ENCODE peak calls at places on chromosomes 5 and 9, in eight cellular contexts. One of them, this sample, is unnamed. For H3K36me3, the result is how much of the 10 kb centered on the place peaks cover.

GRCh38 chr9:10026585-10026984 is 586.2 kb downstream of the PTPRD start:
- DNase-seq in breast epithelium: no peak
- DNase-seq in HCT116: no peak
- DNase-seq in H1: no peak
- DNase-seq in endothelial cell of umbilical vein: no peak
- DNase-seq in GM23338: no peak
- DNase-seq in sigmoid colon: no peak
- DNase-seq in Panc1: no peak
- DNase-seq in this sample: no peak

GRCh38 chr9:114880276-114880891 is 50.0 kb downstream of the TNFSF8 start:
- DNase-seq in breast epithelium: no peak
- DNase-seq in HCT116: no peak
- DNase-seq in H1: no peak
- DNase-seq in endothelial cell of umbilical vein: peak
- DNase-seq in GM23338: no peak
- DNase-seq in sigmoid colon: no peak
- DNase-seq in Panc1: no peak
- DNase-seq in this sample: no peak

GRCh38 chr5:149959406-149960236 is 937 bp upstream of the SLC26A2 start:
- DNase-seq in breast epithelium: no peak
- DNase-seq in HCT116: peak
- DNase-seq in H1: no peak
- DNase-seq in endothelial cell of umbilical vein: peak
- DNase-seq in GM23338: peak
- DNase-seq in sigmoid colon: no peak
- DNase-seq in Panc1: peak
- DNase-seq in this sample: no peak

GRCh38 chr9:93673844-93674334 is 97.5 kb downstream of the PHF2 start:
- DNase-seq in breast epithelium: peak
- DNase-seq in HCT116: no peak
- DNase-seq in H1: no peak
- DNase-seq in endothelial cell of umbilical vein: no peak
- DNase-seq in GM23338: no peak
- DNase-seq in sigmoid colon: peak
- DNase-seq in Panc1: no peak
- DNase-seq in this sample: no peak

GRCh38 chr5:122111513-122111912 is 17.8 kb upstream of the ZNF474 start:
- DNase-seq in breast epithelium: no peak
- DNase-seq in HCT116: no peak
- DNase-seq in H1: no peak
- DNase-seq in endothelial cell of umbilical vein: no peak
- DNase-seq in GM23338: no peak
- DNase-seq in sigmoid colon: no peak
- DNase-seq in Panc1: no peak
- DNase-seq in this sample: no peak

GRCh38 chr9:127165096-127165495 is 42.7 kb upstream of the ANGPTL2 start:
- DNase-seq in breast epithelium: no peak
- DNase-seq in HCT116: no peak
- DNase-seq in H1: no peak
- DNase-seq in endothelial cell of umbilical vein: no peak
- DNase-seq in GM23338: no peak
- DNase-seq in sigmoid colon: peak
- DNase-seq in Panc1: no peak
- DNase-seq in this sample: peak

GRCh38 chr9:20623021-20623747 is 885 bp upstream of the MLLT3 start:
- DNase-seq in breast epithelium: no peak
- DNase-seq in HCT116: no peak
- DNase-seq in H1: no peak
- DNase-seq in endothelial cell of umbilical vein: peak
- DNase-seq in GM23338: peak
- DNase-seq in sigmoid colon: peak
- DNase-seq in Panc1: no peak
- DNase-seq in this sample: no peak

GRCh38 chr5:156597276-156597675 is 252.8 kb upstream of the PPP1R2B start:
- DNase-seq in breast epithelium: no peak
- DNase-seq in HCT116: no peak
- DNase-seq in H1: no peak
- DNase-seq in endothelial cell of umbilical vein: no peak
- DNase-seq in GM23338: no peak
- DNase-seq in sigmoid colon: no peak
- DNase-seq in Panc1: no peak
- DNase-seq in this sample: no peak

GRCh38 chr9:99101271-99101670 is 3.6 kb upstream of the TGFBR1 start:
- DNase-seq in breast epithelium: no peak
- DNase-seq in HCT116: no peak
- DNase-seq in H1: no peak
- DNase-seq in endothelial cell of umbilical vein: no peak
- DNase-seq in GM23338: no peak
- DNase-seq in sigmoid colon: no peak
- DNase-seq in Panc1: no peak
- DNase-seq in this sample: no peak

GRCh38 chr5:9653811-9654210 is 23.7 kb upstream of the TAS2R1 start:
- DNase-seq in breast epithelium: no peak
- DNase-seq in HCT116: no peak
- DNase-seq in H1: no peak
- DNase-seq in endothelial cell of umbilical vein: no peak
- DNase-seq in GM23338: no peak
- DNase-seq in sigmoid colon: no peak
- DNase-seq in Panc1: no peak
- DNase-seq in this sample: no peak

GRCh38 chr9:80873861-80874260 is 815.5 kb downstream of the TLE1 start:
- DNase-seq in breast epithelium: no peak
- DNase-seq in HCT116: no peak
- DNase-seq in H1: no peak
- DNase-seq in endothelial cell of umbilical vein: no peak
- DNase-seq in GM23338: no peak
- DNase-seq in sigmoid colon: no peak
- DNase-seq in Panc1: no peak
- DNase-seq in this sample: no peak

GRCh38 chr9:131960311-131960710 is 119.4 kb downstream of the MED27 start:
- DNase-seq in breast epithelium: no peak
- DNase-seq in HCT116: no peak
- DNase-seq in H1: no peak
- DNase-seq in endothelial cell of umbilical vein: no peak
- DNase-seq in GM23338: no peak
- DNase-seq in sigmoid colon: no peak
- DNase-seq in Panc1: no peak
- DNase-seq in this sample: no peak

GRCh38 chr9:130872058-130872453 is 24.6 kb downstream of the QRFP start:
- DNase-seq in breast epithelium: no peak
- DNase-seq in HCT116: no peak
- DNase-seq in H1: no peak
- DNase-seq in endothelial cell of umbilical vein: no peak
- DNase-seq in GM23338: no peak
- DNase-seq in sigmoid colon: no peak
- DNase-seq in Panc1: no peak
- DNase-seq in this sample: no peak

GRCh38 chr5:166342330-166342891 is 1949.0 kb upstream of the WWC1 start:
- DNase-seq in breast epithelium: no peak
- DNase-seq in HCT116: no peak
- DNase-seq in H1: no peak
- DNase-seq in endothelial cell of umbilical vein: no peak
- DNase-seq in GM23338: no peak
- DNase-seq in sigmoid colon: no peak
- DNase-seq in Panc1: no peak
- DNase-seq in this sample: no peak

GRCh38 chr9:38284039-38284767 is 108.3 kb upstream of the ALDH1B1 start:
- DNase-seq in breast epithelium: no peak
- DNase-seq in HCT116: no peak
- DNase-seq in H1: no peak
- DNase-seq in endothelial cell of umbilical vein: no peak
- DNase-seq in GM23338: no peak
- DNase-seq in sigmoid colon: no peak
- DNase-seq in Panc1: no peak
- DNase-seq in this sample: peak

GRCh38 chr9:115653231-115653630 is 500.4 kb upstream of the PAPPA start:
- DNase-seq in breast epithelium: no peak
- DNase-seq in HCT116: no peak
- DNase-seq in H1: no peak
- DNase-seq in endothelial cell of umbilical vein: no peak
- DNase-seq in GM23338: no peak
- DNase-seq in sigmoid colon: peak
- DNase-seq in Panc1: no peak
- DNase-seq in this sample: no peak

GRCh38 chr9:120480707-120481106 is 99.3 kb downstream of the CDK5RAP2 start:
- DNase-seq in breast epithelium: no peak
- DNase-seq in HCT116: no peak
- DNase-seq in H1: no peak
- DNase-seq in endothelial cell of umbilical vein: peak
- DNase-seq in GM23338: no peak
- DNase-seq in sigmoid colon: no peak
- DNase-seq in Panc1: no peak
- DNase-seq in this sample: no peak

DNA sequence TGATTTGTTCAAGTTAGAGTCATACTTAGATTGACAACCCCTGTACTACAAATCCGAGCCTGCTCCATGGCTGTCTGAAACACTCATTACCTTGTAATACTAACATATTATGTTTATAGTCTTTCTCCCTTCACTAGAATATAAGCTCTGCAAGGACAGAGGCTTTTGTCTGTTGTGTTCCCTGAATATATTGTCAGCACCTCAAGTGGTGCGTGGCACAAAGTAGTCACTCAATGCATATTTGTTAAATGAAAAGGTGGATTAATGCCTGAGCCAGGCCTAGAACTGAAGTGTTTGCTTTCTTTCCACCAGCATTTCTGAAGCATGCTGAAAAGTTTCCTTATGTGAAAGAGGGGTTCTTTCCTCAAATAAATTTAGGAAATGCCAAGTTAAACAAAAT is 36.3 kb downstream of the ELL2 start:
- DNase-seq in breast epithelium: no peak
- DNase-seq in HCT116: no peak
- DNase-seq in H1: no peak
- DNase-seq in endothelial cell of umbilical vein: no peak
- DNase-seq in GM23338: no peak
- DNase-seq in sigmoid colon: no peak
- DNase-seq in Panc1: no peak
- DNase-seq in this sample: no peak
- H3K4me3 ChIP-seq in breast epithelium: no peak
- H3K4me3 ChIP-seq in HCT116: no peak
- H3K4me3 ChIP-seq in H1: no peak
- H3K4me3 ChIP-seq in endothelial cell of umbilical vein: no peak
- H3K4me3 ChIP-seq in GM23338: no peak
- H3K4me3 ChIP-seq in sigmoid colon: no peak
- H3K4me3 ChIP-seq in Panc1: no peak
- H3K4me3 ChIP-seq in this sample: no peak

DNA sequence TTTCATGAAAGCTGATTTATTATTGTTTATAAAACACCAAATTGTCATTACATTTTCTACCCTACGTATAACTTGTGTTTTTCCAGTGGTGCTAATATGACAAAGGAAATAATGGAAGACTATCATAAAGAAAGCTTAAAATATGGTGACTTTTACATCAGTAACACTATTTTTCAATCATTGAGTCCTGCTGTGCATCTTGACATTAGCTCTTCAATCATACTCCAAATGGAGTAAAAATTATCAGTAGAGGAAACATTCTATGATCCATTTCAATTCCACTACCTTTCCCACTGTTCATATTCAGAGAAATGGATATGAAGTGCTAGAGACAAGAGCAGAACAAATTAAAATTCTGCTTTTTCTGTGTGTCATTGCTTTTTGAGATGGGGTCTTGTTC is 536.6 kb downstream of the RAB3C start:
- DNase-seq in breast epithelium: no peak
- DNase-seq in HCT116: no peak
- DNase-seq in H1: no peak
- DNase-seq in endothelial cell of umbilical vein: no peak
- DNase-seq in GM23338: no peak
- DNase-seq in sigmoid colon: no peak
- DNase-seq in Panc1: no peak
- DNase-seq in this sample: no peak
- TF ChIP-seq POLR2AphosphoS5 in breast epithelium: no peak
- TF ChIP-seq POLR2AphosphoS5 in HCT116: no peak
- TF ChIP-seq POLR2AphosphoS5 in H1: no peak
- TF ChIP-seq POLR2AphosphoS5 in endothelial cell of umbilical vein: no peak
- TF ChIP-seq POLR2AphosphoS5 in GM23338: no peak
- TF ChIP-seq POLR2AphosphoS5 in sigmoid colon: no peak
- TF ChIP-seq POLR2AphosphoS5 in Panc1: no peak
- TF ChIP-seq POLR2AphosphoS5 in this sample: no peak

DNA sequence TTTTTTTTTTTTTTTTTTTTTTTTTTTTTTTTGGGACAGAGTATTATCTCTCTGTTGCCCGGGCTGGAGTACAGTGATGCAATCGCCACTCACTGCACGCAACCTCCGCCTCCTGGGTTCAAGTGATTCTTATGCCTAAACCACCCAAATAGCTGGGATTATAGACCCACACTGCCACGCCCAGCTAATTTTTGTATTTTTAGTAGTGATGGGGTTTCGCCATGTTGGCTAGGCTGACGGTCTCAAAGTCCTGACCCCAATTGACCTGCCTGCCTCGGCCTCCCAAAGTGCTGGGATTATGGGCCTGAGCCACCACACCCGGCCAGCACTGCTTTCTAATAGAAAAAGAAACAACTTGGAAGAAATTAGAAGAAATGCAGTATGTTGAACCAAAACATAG is 39.2 kb downstream of the TTC1 start:
- DNase-seq in breast epithelium: no peak
- DNase-seq in HCT116: no peak
- DNase-seq in H1: no peak
- DNase-seq in endothelial cell of umbilical vein: no peak
- DNase-seq in GM23338: no peak
- DNase-seq in sigmoid colon: peak
- DNase-seq in Panc1: no peak
- DNase-seq in this sample: no peak
- H3K36me3 ChIP-seq in breast epithelium: under half
- H3K36me3 ChIP-seq in HCT116: under half
- H3K36me3 ChIP-seq in H1: under half
- H3K36me3 ChIP-seq in endothelial cell of umbilical vein: under half
- H3K36me3 ChIP-seq in GM23338: under half
- H3K36me3 ChIP-seq in sigmoid colon: under half
- H3K36me3 ChIP-seq in Panc1: under half
- H3K36me3 ChIP-seq in this sample: under half

GRCh38 chr9:76395381-76395780 is 1.2 kb upstream of the RFK start:
- DNase-seq in breast epithelium: no peak
- DNase-seq in HCT116: no peak
- DNase-seq in H1: no peak
- DNase-seq in endothelial cell of umbilical vein: no peak
- DNase-seq in GM23338: no peak
- DNase-seq in sigmoid colon: no peak
- DNase-seq in Panc1: no peak
- DNase-seq in this sample: no peak
- H3K4me3 ChIP-seq in breast epithelium: peak
- H3K4me3 ChIP-seq in HCT116: no peak
- H3K4me3 ChIP-seq in H1: peak
- H3K4me3 ChIP-seq in endothelial cell of umbilical vein: no peak
- H3K4me3 ChIP-seq in GM23338: peak
- H3K4me3 ChIP-seq in sigmoid colon: no peak
- H3K4me3 ChIP-seq in Panc1: peak
- H3K4me3 ChIP-seq in this sample: peak

DNA sequence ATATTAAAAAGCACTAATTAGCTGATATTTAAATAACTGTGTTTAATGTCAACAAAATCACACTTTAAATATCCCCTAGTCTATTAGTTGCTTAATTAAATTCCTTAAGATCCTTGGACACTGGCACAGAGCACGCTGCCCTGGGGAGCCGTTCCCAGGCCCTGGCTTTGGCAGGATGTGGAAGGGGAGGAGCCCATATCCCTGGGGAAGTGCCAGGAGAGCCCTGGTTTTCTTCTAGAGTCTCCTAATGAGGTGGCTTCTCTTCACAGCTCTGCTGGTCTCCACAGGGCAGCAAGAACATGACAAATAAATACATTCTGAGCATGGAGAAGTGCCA is 50.5 kb downstream of the SIL1 start:
- DNase-seq in breast epithelium: peak
- DNase-seq in HCT116: no peak
- DNase-seq in H1: no peak
- DNase-seq in endothelial cell of umbilical vein: no peak
- DNase-seq in GM23338: no peak
- DNase-seq in sigmoid colon: peak
- DNase-seq in Panc1: no peak
- DNase-seq in this sample: no peak
- TF ChIP-seq POLR2AphosphoS5 in breast epithelium: peak
- TF ChIP-seq POLR2AphosphoS5 in HCT116: no peak
- TF ChIP-seq POLR2AphosphoS5 in H1: no peak
- TF ChIP-seq POLR2AphosphoS5 in endothelial cell of umbilical vein: no peak
- TF ChIP-seq POLR2AphosphoS5 in GM23338: no peak
- TF ChIP-seq POLR2AphosphoS5 in sigmoid colon: peak
- TF ChIP-seq POLR2AphosphoS5 in Panc1: no peak
- TF ChIP-seq POLR2AphosphoS5 in this sample: peak